ENCODE peak calls at places on chromosomes 13 and 19, in four cellular contexts. Z, P, Q and E are unnamed samples. For H3K9me3, the result is how much of the 10 kb centered on the place peaks cover.

GRCh38 chr13:108728370-108728769 is 99.0 kb downstream of the MYO16 start:
- DNase-seq in Z (peak), P (no peak), Q (no peak), E (no peak)

GRCh38 chr19:38848299-38849146 is 1.3 kb downstream of the HNRNPL start:
- DNase-seq in Z (no peak), P (no peak), Q (no peak), E (no peak)

GRCh38 chr19:51807111-51807701 is 12.2 kb downstream of the FPR3 start:
- DNase-seq in Z (no peak), P (no peak), Q (peak), E (no peak)

GRCh38 chr13:95007322-95007721 is 293.9 kb downstream of the ABCC4 start:
- DNase-seq in Z (no peak), P (no peak), Q (no peak), E (no peak)

GRCh38 chr13:24115671-24116070 is 44.8 kb upstream of the SPATA13 start:
- DNase-seq in Z (no peak), P (no peak), Q (no peak), E (no peak)

GRCh38 chr19:6572217-6572616 is 18.7 kb downstream of the CD70 start:
- DNase-seq in Z (no peak), P (peak), Q (peak), E (no peak)

GRCh38 chr13:27661017-27661416 is 39.3 kb downstream of the POLR1D start:
- DNase-seq in Z (no peak), P (no peak), Q (no peak), E (no peak)

GRCh38 chr19:37991841-37992248 is 84.8 kb downstream of the SIPA1L3 start:
- DNase-seq in Z (no peak), P (no peak), Q (peak), E (no peak)

GRCh38 chr13:98510156-98510509 is 66.8 kb downstream of the STK24 start:
- DNase-seq in Z (no peak), P (no peak), Q (no peak), E (no peak)

GRCh38 chr19:46634656-46635218 is 1.3 kb downstream of the GNG8 start:
- DNase-seq in Z (no peak), P (no peak), Q (no peak), E (no peak)

GRCh38 chr19:19137556-19138109 is 645 bp downstream of the TMEM161A start:
- DNase-seq in Z (no peak), P (no peak), Q (peak), E (no peak)

GRCh38 chr13:97125051-97125809 is 96.9 kb upstream of the MBNL2 start:
- DNase-seq in Z (peak), P (peak), Q (peak), E (no peak)

GRCh38 chr19:1663854-1664253 is 11.4 kb upstream of the TCF3 start:
- DNase-seq in Z (no peak), P (no peak), Q (no peak), E (no peak)

GRCh38 chr13:41178040-41178439 is 16.3 kb downstream of the KBTBD7 start:
- DNase-seq in Z (no peak), P (no peak), Q (no peak), E (no peak)

GRCh38 chr13:40251343-40252032 is 415.0 kb downstream of the FOXO1 start:
- DNase-seq in Z (no peak), P (no peak), Q (no peak), E (no peak)

GRCh38 chr19:2533686-2534085 is 57.8 kb downstream of the GADD45B start:
- DNase-seq in Z (no peak), P (no peak), Q (no peak), E (no peak)

GRCh38 chr13:44710576-44710975 is 134.4 kb upstream of the TSC22D1 start:
- DNase-seq in Z (no peak), P (no peak), Q (no peak), E (no peak)

GRCh38 chr19:4149518-4150288 is 3.7 kb upstream of the CREB3L3 start:
- DNase-seq in Z (no peak), P (no peak), Q (peak), E (no peak)

GRCh38 chr13:43122706-43123268 is 99.4 kb downstream of the DNAJC15 start:
- DNase-seq in Z (peak), P (no peak), Q (no peak), E (no peak)

GRCh38 chr19:51737924-51738323 is 13.8 kb downstream of the FPR1 start:
- DNase-seq in Z (no peak), P (no peak), Q (no peak), E (no peak)

GRCh38 chr13:113511361-113511760 is 20.9 kb upstream of the DCUN1D2 start:
- DNase-seq in Z (no peak), P (no peak), Q (no peak), E (no peak)

GRCh38 chr13:67549331-67549730 is 319.2 kb upstream of the PCDH9 start:
- DNase-seq in Z (no peak), P (no peak), Q (no peak), E (no peak)

GRCh38 chr13:43196171-43196611 is 172.8 kb downstream of the DNAJC15 start:
- DNase-seq in Z (peak), P (no peak), Q (no peak), E (no peak)

GRCh38 chr13:99577934-99578917 is 77.0 kb downstream of the TM9SF2 start:
- DNase-seq in Z (no peak), P (no peak), Q (no peak), E (no peak)

GRCh38 chr19:33771308-33772101 is 25.2 kb upstream of the KCTD15 start:
- DNase-seq in Z (peak), P (no peak), Q (peak), E (peak)

GRCh38 chr13:62251734-62252133 is 836.1 kb upstream of the PCDH20 start:
- DNase-seq in Z (peak), P (no peak), Q (no peak), E (no peak)

GRCh38 chr13:86581711-86582110 is 782.5 kb upstream of the SLITRK6 start:
- DNase-seq in Z (no peak), P (no peak), Q (no peak), E (no peak)

GRCh38 chr19:9128171-9128570 is 1.4 kb upstream of the OR7G3 start:
- DNase-seq in Z (no peak), P (no peak), Q (no peak), E (no peak)

GRCh38 chr13:29524176-29524575 is 71.3 kb downstream of the SLC7A1 start:
- DNase-seq in Z (no peak), P (no peak), Q (no peak), E (no peak)

GRCh38 chr19:54136086-54136863 is 1.3 kb upstream of the CNOT3 start:
- DNase-seq in Z (no peak), P (no peak), Q (no peak), E (no peak)

GRCh38 chr19:43901395-43902390 is 33.4 kb downstream of the ZNF45 start:
- DNase-seq in Z (peak), P (peak), Q (peak), E (peak)
- H3K9me3 ChIP-seq in Z (under half), P (under half), Q (under half), E (under half)

GRCh38 chr13:79501538-79502232 is 20.7 kb downstream of the NDFIP2 start:
- DNase-seq in Z (no peak), P (no peak), Q (no peak), E (no peak)
- H3K9me3 ChIP-seq in Z (under half), P (under half), Q (under half), E (under half)

GRCh38 chr19:36986601-36987000 is 70.5 kb downstream of the ZNF568 start:
- DNase-seq in Z (no peak), P (no peak), Q (no peak), E (no peak)

GRCh38 chr19:36987091-36987490 is 71.0 kb downstream of the ZNF568 start:
- DNase-seq in Z (no peak), P (no peak), Q (no peak), E (no peak)

GRCh38 chr19:36986131-36986530 is 70.0 kb downstream of the ZNF568 start:
- DNase-seq in Z (no peak), P (no peak), Q (no peak), E (no peak)
- H3K9me3 ChIP-seq in Z (under half), P (under half), Q (under half), E (under half)

GRCh38 chr19:35165200-35166058 is 10.9 kb downstream of the FXYD5 start:
- DNase-seq in Z (no peak), P (no peak), Q (no peak), E (no peak)
- H3K9me3 ChIP-seq in Z (under half), P (under half), Q (under half), E (under half)

DNA sequence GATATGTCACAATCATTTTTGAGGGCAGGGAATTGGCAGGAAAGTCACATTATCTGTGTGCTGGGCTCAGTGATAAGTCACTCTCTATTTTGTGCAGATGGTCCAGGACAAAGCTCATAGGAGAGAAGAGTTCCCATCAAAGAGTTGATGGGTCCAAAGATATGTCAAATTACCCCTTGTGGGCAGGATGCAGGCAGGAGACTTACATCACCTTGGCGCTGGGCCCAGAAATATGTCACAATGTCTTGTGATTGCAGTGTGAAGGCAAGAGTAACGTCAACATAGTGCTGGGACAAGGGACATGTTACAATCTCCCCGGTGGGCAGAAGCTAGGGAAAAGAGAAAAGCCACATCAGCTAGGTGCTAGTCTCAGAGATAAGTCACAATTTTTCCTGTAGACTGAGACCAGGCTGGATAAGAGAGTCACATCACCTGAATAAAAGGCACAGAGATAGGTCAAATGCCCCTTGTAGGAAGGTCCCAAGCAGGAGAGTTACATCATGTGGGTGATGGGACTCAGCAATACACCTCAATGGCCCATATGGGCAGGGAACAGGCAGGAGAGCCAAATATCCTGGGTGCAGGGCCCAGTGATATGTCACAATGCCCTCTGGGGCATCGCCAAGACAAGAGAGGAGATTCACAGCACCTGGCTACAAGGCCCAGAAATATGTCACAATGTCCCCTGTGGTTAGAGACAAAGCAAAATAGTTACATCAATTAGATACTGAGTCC is 47.9 kb downstream of the ZNF99 start:
- DNase-seq in Z (no peak), P (no peak), Q (no peak), E (no peak)
- H3K9me3 ChIP-seq in Z (under half), P (under half), Q (under half), E (under half)

DNA sequence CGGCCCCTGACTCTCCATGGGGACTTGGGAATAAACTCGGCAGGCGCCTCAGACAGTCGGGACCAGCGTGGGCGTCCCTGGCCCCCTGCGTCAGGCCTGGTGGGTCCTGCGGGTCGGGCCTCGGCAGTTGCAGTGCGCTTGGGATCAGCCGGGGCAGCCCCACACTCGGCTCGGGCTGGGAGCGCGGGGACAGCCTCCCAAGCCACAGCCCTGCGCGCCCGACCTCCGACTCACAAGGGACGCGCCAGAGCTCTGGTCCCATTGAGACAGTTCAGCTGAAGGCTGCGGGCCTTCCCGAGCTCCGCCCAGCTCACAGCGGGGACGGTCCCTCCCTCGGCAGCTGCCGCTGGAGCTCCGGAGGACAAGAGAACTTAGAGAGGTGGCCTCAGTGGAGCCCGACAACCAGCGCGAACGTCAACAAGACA is 45.7 kb upstream of the ZNF730 start:
- DNase-seq in Z (peak), P (no peak), Q (peak), E (no peak)
- H3K9me3 ChIP-seq in Z (under half), P (under half), Q (under half), E (under half)

GRCh38 chr13:73337511-73337910 is 278.7 kb downstream of the KLF5 start:
- DNase-seq in Z (no peak), P (no peak), Q (no peak), E (no peak)

GRCh38 chr13:73338389-73338788 is 279.6 kb downstream of the KLF5 start:
- DNase-seq in Z (no peak), P (no peak), Q (no peak), E (no peak)

GRCh38 chr13:73335938-73336337 is 277.1 kb downstream of the KLF5 start:
- DNase-seq in Z (no peak), P (no peak), Q (no peak), E (no peak)

GRCh38 chr13:73335226-73335625 is 276.4 kb downstream of the KLF5 start:
- DNase-seq in Z (no peak), P (no peak), Q (no peak), E (no peak)

GRCh38 chr13:73336789-73337188 is 278.0 kb downstream of the KLF5 start:
- DNase-seq in Z (no peak), P (no peak), Q (no peak), E (no peak)
- H3K9me3 ChIP-seq in Z (under half), P (under half), Q (under half), E (under half)

GRCh38 chr19:15616183-15616582 is 1.2 kb downstream of the CYP4F8 start:
- DNase-seq in Z (no peak), P (no peak), Q (no peak), E (no peak)

GRCh38 chr19:15615526-15615925 is 508 bp downstream of the CYP4F8 start:
- DNase-seq in Z (no peak), P (no peak), Q (no peak), E (no peak)

GRCh38 chr19:15618321-15618720 is 3.3 kb downstream of the CYP4F8 start:
- DNase-seq in Z (no peak), P (no peak), Q (no peak), E (no peak)

GRCh38 chr19:15614507-15615379 is at the start of gene CYP4F8:
- DNase-seq in Z (no peak), P (no peak), Q (no peak), E (no peak)

GRCh38 chr19:15616627-15617270 is 1.7 kb downstream of the CYP4F8 start:
- DNase-seq in Z (no peak), P (no peak), Q (no peak), E (no peak)
- H3K9me3 ChIP-seq in Z (under half), P (under half), Q (under half), E (under half)

GRCh38 chr13:80069374-80069773 is 271.6 kb downstream of the SPRY2 start:
- DNase-seq in Z (no peak), P (no peak), Q (no peak), E (no peak)
- H3K9me3 ChIP-seq in Z (under half), P (under half), Q (under half), E (under half)